ENCODE peak calls at places on chromosome 13, in six cellular contexts. N, R, P, W, Z and I are unnamed samples. For H3K4me1, the result is how much of the 10 kb centered on the place peaks cover.

GRCh38 chr13:28237944-28238343 is 99.6 kb downstream of the PAN3 start:
- DNase-seq in N (no peak), R (no peak), P (no peak), W (no peak), Z (no peak), I (no peak)

GRCh38 chr13:20658451-20658850 is 45.0 kb upstream of the IL17D start:
- DNase-seq in N (no peak), R (no peak), P (no peak), W (no peak), Z (no peak), I (no peak)

GRCh38 chr13:101757446-101758039 is 305.1 kb downstream of the ITGBL1 start:
- DNase-seq in N (no peak), R (no peak), P (no peak), W (no peak), Z (no peak), I (no peak)

GRCh38 chr13:83780201-83780600 is 102.1 kb downstream of the SLITRK1 start:
- DNase-seq in N (no peak), R (no peak), P (no peak), W (no peak), Z (no peak), I (peak)

GRCh38 chr13:61410669-61411297 is 4.9 kb downstream of the PCDH20 start:
- DNase-seq in N (no peak), R (no peak), P (no peak), W (no peak), Z (no peak), I (no peak)

GRCh38 chr13:29508130-29508873 is 87.2 kb downstream of the SLC7A1 start:
- DNase-seq in N (peak), R (peak), P (no peak), W (peak), Z (peak), I (peak)

GRCh38 chr13:113495494-113496251 is 5.2 kb upstream of the DCUN1D2 start:
- DNase-seq in N (no peak), R (no peak), P (no peak), W (peak), Z (no peak), I (no peak)

GRCh38 chr13:51916962-51917361 is 55.2 kb downstream of the CCDC70 start:
- DNase-seq in N (no peak), R (no peak), P (no peak), W (no peak), Z (no peak), I (no peak)

GRCh38 chr13:27783111-27783510 is 9.2 kb upstream of the GSX1 start:
- DNase-seq in N (no peak), R (no peak), P (no peak), W (no peak), Z (no peak), I (no peak)

GRCh38 chr13:113122571-113123225 is at the start of gene F10:
- DNase-seq in N (no peak), R (no peak), P (no peak), W (peak), Z (peak), I (peak)

GRCh38 chr13:102017248-102017647 is 384.6 kb downstream of the FGF14 start:
- DNase-seq in N (no peak), R (no peak), P (no peak), W (no peak), Z (no peak), I (no peak)

GRCh38 chr13:46555722-46556121 is 2.8 kb downstream of the LRCH1 start:
- DNase-seq in N (no peak), R (no peak), P (no peak), W (no peak), Z (no peak), I (no peak)

GRCh38 chr13:113545455-113545930 is 39.1 kb upstream of the TFDP1 start:
- DNase-seq in N (no peak), R (no peak), P (no peak), W (peak), Z (no peak), I (peak)

GRCh38 chr13:45374917-45375316 is 33.9 kb upstream of the TPT1 start:
- DNase-seq in N (no peak), R (no peak), P (no peak), W (no peak), Z (no peak), I (no peak)

GRCh38 chr13:114167445-114167844 is 11.6 kb upstream of the CFAP97D2 start:
- DNase-seq in N (no peak), R (no peak), P (no peak), W (peak), Z (peak), I (no peak)

GRCh38 chr13:34719060-34719875 is 222.8 kb upstream of the NBEA start:
- DNase-seq in N (no peak), R (no peak), P (no peak), W (no peak), Z (no peak), I (no peak)

GRCh38 chr13:92549275-92549674 is 677.3 kb upstream of the GPC6 start:
- DNase-seq in N (no peak), R (no peak), P (no peak), W (no peak), Z (no peak), I (no peak)

GRCh38 chr13:43983373-43983772 is 103.7 kb downstream of the LACC1 start:
- DNase-seq in N (no peak), R (no peak), P (no peak), W (no peak), Z (no peak), I (no peak)

GRCh38 chr13:61094865-61095264 is 320.8 kb downstream of the PCDH20 start:
- DNase-seq in N (no peak), R (no peak), P (no peak), W (no peak), Z (no peak), I (no peak)

GRCh38 chr13:30797847-30798246 is 62.5 kb downstream of the ALOX5AP start:
- DNase-seq in N (no peak), R (no peak), P (no peak), W (no peak), Z (no peak), I (no peak)

GRCh38 chr13:30796132-30796832 is 60.9 kb downstream of the ALOX5AP start:
- DNase-seq in N (peak), R (peak), P (no peak), W (no peak), Z (no peak), I (no peak)

GRCh38 chr13:30798776-30799625 is 63.7 kb downstream of the ALOX5AP start:
- DNase-seq in N (no peak), R (no peak), P (no peak), W (no peak), Z (no peak), I (no peak)

GRCh38 chr13:30800107-30800506 is 64.8 kb downstream of the ALOX5AP start:
- DNase-seq in N (no peak), R (no peak), P (no peak), W (no peak), Z (no peak), I (no peak)

GRCh38 chr13:30796833-30797601 is 61.7 kb downstream of the ALOX5AP start:
- DNase-seq in N (peak), R (no peak), P (no peak), W (no peak), Z (no peak), I (no peak)
- H3K4me3 ChIP-seq in N (peak), R (no peak), P (peak), W (peak), Z (no peak), I (peak)

DNA sequence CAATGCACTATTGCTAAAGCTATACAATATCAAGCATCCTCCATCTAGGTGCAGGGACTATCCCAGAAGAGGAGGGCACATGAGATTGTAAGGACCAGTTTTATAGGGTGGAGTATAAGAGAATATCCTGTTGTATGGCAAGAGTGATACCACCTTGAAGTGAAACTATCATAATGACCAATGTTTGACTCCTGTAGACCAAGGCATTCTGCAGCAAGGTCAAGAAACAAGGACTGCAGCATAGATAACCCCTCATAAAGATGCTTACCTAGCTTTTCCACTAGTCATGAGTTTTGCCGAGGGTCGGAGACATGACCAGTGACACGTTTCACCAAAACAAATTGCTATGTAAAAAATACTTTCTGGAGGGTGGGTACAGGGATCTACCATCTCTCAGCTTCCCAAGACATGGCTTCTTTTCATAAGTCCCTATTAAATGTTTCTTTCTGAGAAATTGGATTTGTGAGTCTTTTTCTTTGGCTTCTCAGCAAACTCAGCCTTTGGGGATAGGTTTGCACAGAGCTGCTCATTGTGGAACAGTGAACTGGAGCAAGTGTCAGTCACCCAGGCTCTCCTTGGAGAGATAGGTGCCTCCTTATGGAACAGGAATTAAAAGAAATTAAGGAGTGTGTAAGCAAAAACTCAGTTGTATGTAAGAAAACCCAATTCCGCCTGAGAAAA is 28.2 kb upstream of the CYSLTR2 start:
- DNase-seq in N (no peak), R (no peak), P (no peak), W (no peak), Z (no peak), I (no peak)
- H3K27ac ChIP-seq in N (peak), R (no peak), P (no peak), W (peak), Z (no peak), I (peak)

DNA sequence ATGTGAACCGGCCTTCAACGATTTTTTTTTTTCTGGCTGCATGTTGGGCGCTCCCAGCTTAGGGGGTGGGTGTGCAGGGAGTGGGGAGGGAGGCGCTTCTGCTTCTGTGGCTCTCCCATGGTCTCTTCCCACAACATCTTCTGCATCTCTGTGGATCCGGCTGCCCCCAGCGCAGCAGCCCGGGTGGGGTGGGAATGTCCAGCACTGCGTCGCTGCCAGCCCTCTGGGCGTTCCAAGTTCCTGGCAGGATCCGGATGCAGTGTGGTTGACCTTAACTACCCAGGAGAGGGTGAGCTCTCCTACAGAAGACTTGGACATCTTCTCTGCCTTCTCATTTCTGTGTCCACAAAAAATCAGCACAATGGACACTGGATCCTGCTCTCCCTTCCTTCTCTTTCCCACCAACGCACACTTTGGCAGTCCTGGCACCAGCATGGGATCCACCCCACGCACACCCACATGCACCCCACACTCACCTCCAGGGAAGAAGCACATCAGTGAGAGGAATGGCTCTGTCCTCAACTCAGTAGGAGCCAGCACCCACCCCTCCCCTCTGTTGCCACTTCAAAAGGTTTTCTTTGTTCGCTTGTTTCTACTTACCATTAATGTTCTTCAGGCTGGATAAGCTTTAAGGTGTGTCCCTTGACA is 177.3 kb downstream of the COL4A1 start:
- DNase-seq in N (no peak), R (no peak), P (no peak), W (no peak), Z (no peak), I (no peak)
- H3K4me1 ChIP-seq in N (under half), R (under half), P (under half), W (under half), Z (under half), I (under half)

DNA sequence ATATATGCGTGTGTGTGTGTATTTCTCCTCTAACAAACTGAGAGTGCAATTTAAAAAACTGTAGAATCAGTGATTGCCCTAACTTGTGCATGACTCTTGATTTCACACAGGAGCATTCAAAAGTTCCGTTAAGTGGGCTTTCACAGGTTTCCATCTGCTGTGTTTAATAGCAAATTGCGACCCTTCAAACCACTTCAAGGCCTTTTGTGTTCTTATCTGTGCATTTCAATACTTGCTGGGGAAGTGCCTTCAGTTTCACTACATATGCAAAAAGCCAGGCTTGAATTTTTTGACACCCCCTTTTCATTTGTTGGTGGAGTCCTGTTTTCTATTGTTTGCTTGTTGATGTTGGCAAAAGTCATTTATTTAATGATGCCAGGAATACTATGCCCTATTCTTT is 158.0 kb downstream of the TM9SF2 start:
- DNase-seq in N (no peak), R (no peak), P (no peak), W (no peak), Z (no peak), I (no peak)
- H3K4me3 ChIP-seq in N (peak), R (no peak), P (no peak), W (no peak), Z (no peak), I (no peak)

GRCh38 chr13:99061411-99061810 is 83.5 kb upstream of the DOCK9 start:
- DNase-seq in N (no peak), R (no peak), P (no peak), W (no peak), Z (no peak), I (no peak)

GRCh38 chr13:99064624-99065249 is 86.9 kb upstream of the DOCK9 start:
- DNase-seq in N (no peak), R (peak), P (no peak), W (no peak), Z (no peak), I (no peak)

GRCh38 chr13:99063178-99063577 is 85.3 kb upstream of the DOCK9 start:
- DNase-seq in N (no peak), R (no peak), P (no peak), W (no peak), Z (no peak), I (no peak)

GRCh38 chr13:99063952-99064351 is 86.1 kb upstream of the DOCK9 start:
- DNase-seq in N (no peak), R (no peak), P (no peak), W (no peak), Z (no peak), I (no peak)

DNA sequence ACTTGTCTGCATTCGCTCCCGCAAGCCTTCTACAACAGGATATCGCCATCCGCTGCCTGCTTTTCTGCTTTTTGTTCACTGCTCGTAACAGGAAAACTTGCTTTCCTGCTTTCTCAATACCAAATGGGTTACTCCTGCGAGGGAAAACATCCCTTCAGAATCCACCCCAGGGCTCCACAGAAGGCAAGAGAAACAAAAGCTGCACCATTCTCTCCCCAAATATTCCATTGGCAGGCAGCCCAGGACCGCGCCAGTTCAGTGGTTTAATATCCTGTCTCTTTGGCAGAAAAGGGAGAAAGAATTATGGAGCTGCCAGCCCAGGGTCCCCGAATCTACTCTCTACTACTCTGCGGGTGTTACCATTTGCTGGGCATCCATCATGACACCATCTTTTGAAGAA is 84.7 kb upstream of the DOCK9 start:
- DNase-seq in N (peak), R (peak), P (no peak), W (peak), Z (peak), I (peak)
- H3K27ac ChIP-seq in N (peak), R (peak), P (peak), W (peak), Z (no peak), I (peak)

GRCh38 chr13:40681341-40682051 is 15.1 kb upstream of the FOXO1 start:
- DNase-seq in N (no peak), R (peak), P (no peak), W (peak), Z (no peak), I (no peak)
- H3K4me1 ChIP-seq in N (under half), R (under half), P (under half), W (under half), Z (under half), I (under half)